ENCODE peak calls at places on chromosomes 13 and 19, in nine cellular contexts. Q is ascending aorta, P is breast epithelium, E is sigmoid colon, G is tibial nerve, T is ovary, U is fibroblast of mammary gland, J is iPS DF 6.9, B is AG04449. O is an unnamed sample.

GRCh38 chr19:44577566-44577874 is 35.8 kb upstream of the IGSF23 start:
- DNase-seq in B (no peak), T (no peak), E (no peak), J (no peak), P (no peak), U (no peak), Q (no peak), G (no peak), O (no peak)

GRCh38 chr13:90321281-90321931 is 1026.1 kb upstream of the MIR17HG start:
- DNase-seq in G (no peak), B (no peak), E (no peak), J (no peak), P (no peak), Q (no peak), T (no peak), U (no peak), O (no peak)

GRCh38 chr19:35216833-35217707 is 11.5 kb downstream of the FAM187B start:
- DNase-seq in J (no peak), U (no peak), T (no peak), G (no peak), P (no peak), E (no peak), Q (no peak), B (no peak), O (no peak)

GRCh38 chr13:52846567-52847321 is 1.7 kb downstream of the PCDH8 start:
- DNase-seq in E (no peak), B (no peak), T (peak), U (peak), P (no peak), Q (no peak), G (peak), J (no peak), O (no peak)

GRCh38 chr13:94120878-94121277 is 358.6 kb downstream of the DCT start:
- DNase-seq in G (no peak), Q (no peak), E (no peak), T (no peak), J (no peak), U (no peak), B (no peak), P (no peak), O (no peak)

GRCh38 chr13:33884506-33885221 is 66.7 kb downstream of the RFC3 start:
- DNase-seq in Q (no peak), J (no peak), B (no peak), U (no peak), E (no peak), T (no peak), G (no peak), P (no peak), O (no peak)

GRCh38 chr19:6663236-6664187 is 6.4 kb downstream of the TNFSF14 start:
- DNase-seq in E (no peak), P (no peak), B (no peak), T (no peak), G (no peak), J (no peak), U (peak), Q (no peak), O (no peak)

GRCh38 chr13:63864171-63864902 is 2448.7 kb upstream of the PCDH20 start:
- DNase-seq in P (no peak), E (no peak), B (no peak), Q (no peak), U (peak), J (no peak), T (no peak), G (no peak), O (no peak)

GRCh38 chr13:40518481-40518882 is 148.0 kb downstream of the FOXO1 start:
- DNase-seq in Q (no peak), U (no peak), J (no peak), G (no peak), E (no peak), T (no peak), B (no peak), P (no peak), O (no peak)

GRCh38 chr13:46281779-46282178 is 70.1 kb downstream of the LRRC63 start:
- DNase-seq in J (no peak), U (no peak), T (no peak), Q (no peak), G (no peak), E (no peak), B (no peak), P (no peak), O (no peak)

GRCh38 chr19:2787115-2787514 is 1.8 kb downstream of the THOP1 start:
- DNase-seq in B (no peak), E (no peak), P (no peak), G (no peak), U (no peak), J (no peak), T (no peak), Q (no peak), O (no peak)

GRCh38 chr19:35247526-35248309 is 1.1 kb upstream of the LSR start:
- DNase-seq in J (no peak), E (no peak), T (peak), B (no peak), P (peak), U (no peak), Q (no peak), G (no peak), O (peak)

GRCh38 chr19:3670796-3671679 is 29.2 kb downstream of the PIP5K1C start:
- DNase-seq in Q (peak), P (peak), B (no peak), E (peak), U (peak), J (no peak), G (peak), T (peak), O (peak)

GRCh38 chr13:36341718-36342117 is 4.5 kb downstream of the SPART start:
- DNase-seq in Q (no peak), E (no peak), T (no peak), U (peak), J (no peak), G (no peak), B (no peak), P (no peak), O (no peak)

GRCh38 chr19:52188822-52189744 is 769 bp upstream of the PPP2R1A start:
- DNase-seq in B (no peak), G (no peak), Q (peak), E (peak), U (no peak), J (no peak), T (no peak), P (peak), O (peak)

GRCh38 chr19:55390461-55390880 is 4.7 kb downstream of the RPL28 start:
- DNase-seq in P (no peak), G (no peak), U (no peak), T (no peak), E (no peak), Q (no peak), J (no peak), B (no peak), O (no peak)

GRCh38 chr19:29495091-29495490 is 30.7 kb upstream of the VSTM2B start:
- DNase-seq in T (no peak), J (no peak), B (no peak), E (peak), U (no peak), P (no peak), G (no peak), Q (no peak), O (no peak)

GRCh38 chr13:33869005-33869404 is 51.1 kb downstream of the RFC3 start:
- DNase-seq in G (no peak), P (no peak), Q (no peak), T (no peak), U (no peak), J (no peak), B (no peak), E (no peak), O (no peak)

GRCh38 chr19:10815969-10816635 is 19.9 kb downstream of the TMED1 start:
- DNase-seq in U (peak), B (no peak), T (no peak), P (no peak), E (no peak), G (no peak), Q (no peak), J (no peak), O (no peak)
- H3K4me3 ChIP-seq in U (peak), B (peak), T (peak), P (peak), E (no peak), G (no peak), Q (peak), J (no peak), O (peak)

GRCh38 chr13:98875146-98875729 is 102.6 kb downstream of the DOCK9 start:
- DNase-seq in B (no peak), E (no peak), U (no peak), J (no peak), P (no peak), G (no peak), Q (no peak), T (no peak), O (no peak)
- H3K4me3 ChIP-seq in B (no peak), E (no peak), U (no peak), J (no peak), P (no peak), G (no peak), Q (no peak), T (no peak), O (no peak)

DNA sequence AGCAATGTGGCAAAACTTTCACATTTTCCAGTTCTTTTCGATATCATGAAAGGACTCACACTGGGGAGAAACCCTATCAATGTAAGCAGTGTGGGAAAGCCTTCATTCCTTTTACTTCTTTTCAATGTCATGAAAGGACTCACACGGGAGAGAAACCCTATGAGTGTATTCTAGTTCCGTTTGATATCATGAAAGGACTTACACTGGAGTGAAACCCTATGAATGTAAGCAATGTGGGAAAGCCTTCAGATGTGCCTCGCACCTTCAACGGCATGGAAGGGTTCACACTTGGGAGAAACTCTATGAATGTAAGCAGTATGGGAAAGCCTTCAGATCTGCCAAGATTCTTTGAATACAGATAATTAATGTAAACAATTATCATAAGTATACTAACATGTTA is 14.5 kb upstream of the ZNF763 start:
- DNase-seq in E (no peak), U (no peak), J (no peak), P (no peak), G (no peak), T (no peak), B (no peak), Q (no peak), O (no peak)
- H3K4me3 ChIP-seq in E (no peak), U (no peak), J (no peak), P (peak), G (no peak), T (no peak), B (no peak), Q (peak), O (no peak)

DNA sequence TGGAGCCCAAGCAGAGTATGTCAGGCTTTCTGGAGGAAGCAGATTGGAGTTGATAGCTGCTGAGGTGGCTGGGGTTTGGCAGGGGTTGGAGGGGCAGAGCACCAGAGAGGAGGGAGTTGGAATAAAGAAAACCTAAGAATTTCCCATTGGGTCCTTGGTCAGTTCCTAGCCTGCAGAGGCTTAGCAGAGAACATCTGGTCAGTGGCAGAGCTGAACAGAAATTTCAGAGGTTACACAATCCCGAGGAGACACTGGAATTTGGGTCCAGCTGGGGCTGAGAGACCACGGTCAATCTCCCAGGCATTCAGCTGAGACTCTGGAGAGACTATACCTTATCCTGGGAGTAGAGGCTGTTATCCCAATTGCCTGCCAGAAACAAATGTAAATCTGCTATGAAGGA is 84.4 kb downstream of the DPY19L3 start:
- DNase-seq in E (no peak), T (no peak), U (peak), B (no peak), J (no peak), P (no peak), G (no peak), Q (no peak), O (peak)
- H3K4me3 ChIP-seq in E (no peak), T (no peak), U (no peak), B (no peak), J (no peak), P (no peak), G (no peak), Q (no peak), O (no peak)

DNA sequence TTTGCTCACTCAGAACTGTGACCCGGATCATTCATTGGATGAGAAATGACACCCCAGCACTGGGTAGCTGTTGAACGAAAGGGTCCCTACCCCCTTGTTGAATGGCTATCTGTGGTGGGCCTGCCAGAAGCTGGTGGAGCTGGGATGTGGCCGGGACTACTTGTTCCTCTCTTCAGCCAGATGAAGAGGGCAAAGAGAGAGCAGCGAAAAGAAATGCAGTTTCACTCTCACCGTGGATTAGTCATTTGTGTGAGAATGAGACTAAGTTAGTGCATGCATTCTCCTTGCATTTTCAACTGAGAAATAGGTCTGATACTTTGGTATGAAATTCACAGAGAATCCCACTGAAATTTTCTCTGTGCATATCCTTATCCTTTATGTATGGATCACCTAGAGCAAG is 553.1 kb downstream of the IRS2 start:
- DNase-seq in T (no peak), U (no peak), Q (no peak), B (no peak), E (no peak), P (no peak), J (no peak), G (no peak), O (no peak)
- H3K4me3 ChIP-seq in T (no peak), U (no peak), Q (no peak), B (no peak), E (no peak), P (no peak), J (no peak), G (no peak), O (no peak)

DNA sequence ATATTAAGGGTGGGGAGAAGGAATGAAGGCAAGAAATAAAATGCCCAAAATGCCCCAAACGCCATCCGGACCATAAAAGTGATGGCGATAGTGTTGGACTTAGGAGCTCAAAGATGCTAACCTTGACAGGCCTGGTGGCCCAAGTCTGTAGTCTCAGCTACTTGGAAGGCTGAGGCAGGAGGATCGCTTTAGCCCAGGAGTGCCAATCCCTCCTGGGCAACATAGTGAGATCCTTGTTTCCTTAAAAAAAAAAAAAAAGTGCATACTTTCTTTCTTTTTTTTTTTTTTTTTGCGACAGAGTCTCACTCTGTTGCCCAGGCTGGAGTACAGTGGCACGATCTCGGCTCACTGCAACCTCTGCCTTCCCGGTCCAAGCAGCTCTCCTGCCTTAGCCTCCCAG is 32.0 kb upstream of the MRI1 start:
- DNase-seq in P (no peak), J (no peak), G (no peak), T (no peak), U (no peak), B (no peak), E (no peak), Q (no peak), O (no peak)
- H3K4me3 ChIP-seq in P (peak), J (no peak), G (peak), T (no peak), U (peak), B (peak), E (no peak), Q (no peak), O (peak)

GRCh38 chr19:40567040-40567749 is 9.5 kb upstream of the SHKBP1 start:
- DNase-seq in E (no peak), T (no peak), U (peak), Q (no peak), G (no peak), P (no peak), J (no peak), B (no peak), O (no peak)
- H3K4me3 ChIP-seq in E (no peak), T (peak), U (peak), Q (peak), G (peak), P (peak), J (peak), B (peak), O (peak)

GRCh38 chr19:1508507-1508856 is 4.3 kb downstream of the ADAMTSL5 start:
- DNase-seq in U (no peak), T (no peak), P (no peak), J (no peak), Q (no peak), B (no peak), E (no peak), G (no peak), O (no peak)

GRCh38 chr19:1507763-1508506 is 4.9 kb downstream of the ADAMTSL5 start:
- DNase-seq in J (peak), B (peak), E (peak), Q (peak), T (peak), U (peak), G (peak), P (peak), O (peak)

GRCh38 chr19:1505012-1505411 is 7.8 kb downstream of the ADAMTSL5 start:
- DNase-seq in T (no peak), G (no peak), Q (no peak), P (no peak), E (no peak), U (no peak), B (no peak), J (no peak), O (no peak)

GRCh38 chr19:1505991-1506881 is 6.6 kb downstream of the ADAMTSL5 start:
- DNase-seq in U (no peak), Q (no peak), B (no peak), P (no peak), J (no peak), T (no peak), E (peak), G (no peak), O (no peak)

GRCh38 chr19:1507192-1507660 is 5.6 kb downstream of the ADAMTSL5 start:
- DNase-seq in P (no peak), J (no peak), E (peak), G (no peak), T (no peak), B (no peak), Q (no peak), U (no peak), O (no peak)
- H3K4me3 ChIP-seq in P (peak), J (no peak), E (no peak), G (peak), T (peak), B (peak), Q (no peak), U (peak), O (peak)